ENCODE peak calls at places on chromosomes 6 and 20, in ten cellular contexts. L, H, Q, C, N, J, F, A, M and S are unnamed samples.

GRCh38 chr20:9146649-9147048 is 77.8 kb downstream of the PLCB4 start:
- DNase-seq in A (no peak), L (no peak), M (no peak), N (no peak), J (no peak), F (no peak), C (no peak), H (no peak), Q (no peak), S (no peak)

GRCh38 chr6:43983632-43984031 is 143.6 kb downstream of the MRPL14 start:
- DNase-seq in J (no peak), A (no peak), H (no peak), M (no peak), L (no peak), Q (no peak), N (no peak), F (no peak), C (no peak), S (no peak)

GRCh38 chr6:142945446-142946180 is 637 bp upstream of the HIVEP2 start:
- DNase-seq in F (no peak), C (no peak), Q (peak; percentile 18), N (peak; percentile 49), J (peak; percentile 52), L (peak; percentile 87), H (peak; percentile 56), A (peak; percentile 28), M (no peak), S (peak; percentile 24)

GRCh38 chr20:18019068-18019467 is 38.6 kb downstream of the OVOL2 start:
- DNase-seq in J (no peak), Q (no peak), F (peak; percentile 54), L (no peak), C (peak; percentile 30), N (peak; percentile 62), H (no peak), M (no peak), A (no peak), S (no peak)

GRCh38 chr6:72689107-72689954 is 67.5 kb downstream of the KCNQ5 start:
- DNase-seq in Q (no peak), L (no peak), A (no peak), J (no peak), H (no peak), M (no peak), F (no peak), C (peak; percentile 7), N (no peak), S (no peak)

GRCh38 chr6:111589366-111589765 is 16.3 kb downstream of the TRAF3IP2 start:
- DNase-seq in C (peak; percentile 91), J (peak; percentile 79), N (no peak), F (no peak), Q (no peak), L (peak; percentile 83), A (no peak), H (no peak), M (peak; percentile 93), S (no peak)

GRCh38 chr20:37344506-37345338 is 1.2 kb upstream of the SRC start:
- DNase-seq in Q (no peak), J (no peak), F (no peak), H (no peak), L (peak; percentile 69), C (no peak), N (no peak), A (no peak), M (no peak), S (no peak)

GRCh38 chr6:98020222-98020621 is 737.2 kb upstream of the MMS22L start:
- DNase-seq in N (no peak), A (no peak), C (no peak), M (no peak), H (no peak), F (no peak), Q (no peak), J (no peak), L (no peak), S (no peak)

GRCh38 chr20:50646483-50646996 is 44.8 kb downstream of the RIPOR3 start:
- DNase-seq in J (no peak), F (no peak), H (no peak), L (no peak), N (no peak), M (peak; percentile 66), A (no peak), C (peak; percentile 79), Q (no peak), S (no peak)

GRCh38 chr6:2900821-2901644 is 2.1 kb downstream of the SERPINB9 start:
- DNase-seq in A (no peak), J (no peak), F (no peak), N (no peak), L (no peak), C (peak; percentile 25), M (no peak), H (no peak), Q (no peak), S (no peak)